ENCODE peak calls at places on chromosomes 12 and 14, in eight cellular contexts. V, G, J, Y, Z, F, C and T are unnamed samples.

GRCh38 chr14:94269156-94269555 is 23.9 kb downstream of the SERPINA10 start:
- DNase-seq in V (no peak), G (no peak), J (no peak), Y (no peak), Z (peak; percentile 74), F (no peak), C (no peak), T (no peak)

GRCh38 chr12:10668526-10668925 is 5.3 kb downstream of the STYK1 start:
- DNase-seq in V (no peak), G (no peak), J (no peak), Y (no peak), Z (no peak), F (no peak), C (no peak), T (no peak)

GRCh38 chr12:93319523-93320045 is 58.1 kb upstream of the NUDT4 start:
- DNase-seq in V (peak; percentile 60), G (no peak), J (no peak), Y (no peak), Z (no peak), F (no peak), C (no peak), T (no peak)

GRCh38 chr14:102525213-102526143 is 15.9 kb upstream of the ANKRD9 start:
- DNase-seq in V (peak; percentile 70), G (peak; percentile 29), J (peak; percentile 80), Y (peak; percentile 71), Z (no peak), F (peak; percentile 72), C (peak; percentile 73), T (peak; percentile 72)

GRCh38 chr12:29212682-29213397 is 63.8 kb downstream of the FAR2 start:
- DNase-seq in V (peak; percentile 52), G (no peak), J (no peak), Y (no peak), Z (no peak), F (no peak), C (no peak), T (peak; percentile 9)

GRCh38 chr14:34863844-34864243 is 11.3 kb downstream of the BAZ1A start:
- DNase-seq in V (no peak), G (no peak), J (no peak), Y (no peak), Z (no peak), F (no peak), C (no peak), T (no peak)

GRCh38 chr14:91399868-91400640 is 17.6 kb downstream of the CCDC88C start:
- DNase-seq in V (no peak), G (no peak), J (no peak), Y (no peak), Z (no peak), F (no peak), C (no peak), T (no peak)

GRCh38 chr12:85057370-85057963 is 21.3 kb downstream of the LRRIQ1 start:
- DNase-seq in V (peak; percentile 68), G (no peak), J (no peak), Y (peak; percentile 68), Z (peak; percentile 1), F (no peak), C (peak; percentile 39), T (peak; percentile 20)